ENCODE peak calls at places on chromosomes 3 and 15, in six cellular contexts. L is activated gamma-delta T cell treated with Interleukin-2 at 50 U/mL for 16 hours, V is ELR, X is fibroblast of the aortic adventitia, Y is D341Med, A is kidney glomerular epithelial cell. U is an unnamed sample.

GRCh38 chr15:70289191-70289955 is 191.7 kb upstream of the TLE3 start:
- DNase-seq in L (no peak), V (peak), X (peak), Y (no peak), A (no peak), U (no peak)

GRCh38 chr3:186109897-186110803 is 1.3 kb upstream of the ETV5 start:
- DNase-seq in L (no peak), V (peak), X (peak), Y (no peak), A (no peak), U (no peak)

GRCh38 chr3:126121074-126121473 is 37.1 kb upstream of the SLC41A3 start:
- DNase-seq in L (no peak), V (no peak), X (no peak), Y (no peak), A (no peak), U (no peak)

GRCh38 chr3:179323197-179323901 is 518 bp downstream of the ZNF639 start:
- DNase-seq in L (peak), V (peak), X (peak), Y (peak), A (peak), U (peak)

GRCh38 chr15:95464091-95464888 is 866.2 kb upstream of the NR2F2 start:
- DNase-seq in L (no peak), V (no peak), X (no peak), Y (no peak), A (no peak), U (no peak)

GRCh38 chr3:56894912-56895431 is 93.2 kb upstream of the ARHGEF3 start:
- DNase-seq in L (no peak), V (no peak), X (peak), Y (no peak), A (no peak), U (no peak)

GRCh38 chr3:132417695-132418520 is 606 bp downstream of the DNAJC13 start:
- DNase-seq in L (peak), V (peak), X (peak), Y (peak), A (peak), U (peak)

GRCh38 chr15:63221346-63221745 is 31.9 kb downstream of the RAB8B start:
- DNase-seq in L (no peak), V (peak), X (peak), Y (no peak), A (no peak), U (no peak)

GRCh38 chr3:122353901-122354401 is 28.9 kb downstream of the CSTA start:
- DNase-seq in L (no peak), V (no peak), X (no peak), Y (no peak), A (no peak), U (no peak)

GRCh38 chr3:177746259-177747021 is 549.2 kb upstream of the TBL1XR1 start:
- DNase-seq in L (no peak), V (no peak), X (peak), Y (no peak), A (no peak), U (no peak)

GRCh38 chr3:180036678-180037455 is at the start of gene PEX5L:
- DNase-seq in L (peak), V (peak), X (peak), Y (peak), A (peak), U (no peak)

GRCh38 chr3:191369081-191370010 is 39.0 kb upstream of the UTS2B start:
- DNase-seq in L (no peak), V (no peak), X (peak), Y (no peak), A (no peak), U (no peak)

GRCh38 chr15:89114974-89115373 is 26.7 kb downstream of the ABHD2 start:
- DNase-seq in L (no peak), V (peak), X (peak), Y (no peak), A (no peak), U (no peak)

GRCh38 chr15:96344706-96345559 is 14.4 kb downstream of the NR2F2 start:
- DNase-seq in L (no peak), V (no peak), X (no peak), Y (no peak), A (no peak), U (no peak)

GRCh38 chr3:165389064-165389463 is 192.9 kb upstream of the SLITRK3 start:
- DNase-seq in L (no peak), V (no peak), X (peak), Y (no peak), A (no peak), U (no peak)

GRCh38 chr3:14335774-14336413 is 66.5 kb upstream of the SLC6A6 start:
- DNase-seq in L (no peak), V (no peak), X (no peak), Y (no peak), A (no peak), U (no peak)

GRCh38 chr15:90838066-90838465 is 30.3 kb upstream of the FURIN start:
- DNase-seq in L (peak), V (no peak), X (no peak), Y (no peak), A (no peak), U (peak)

GRCh38 chr3:159929181-159929893 is 59.3 kb upstream of the IL12A start:
- DNase-seq in L (no peak), V (peak), X (peak), Y (no peak), A (peak), U (no peak)

GRCh38 chr15:92583311-92584034 is 72.1 kb downstream of the FAM174B start:
- DNase-seq in L (no peak), V (no peak), X (no peak), Y (no peak), A (no peak), U (no peak)

GRCh38 chr15:67915374-67916050 is 75.7 kb upstream of the RNU6-1 start:
- DNase-seq in L (no peak), V (no peak), X (peak), Y (no peak), A (peak), U (no peak)

GRCh38 chr15:90986790-90987507 is 7.4 kb downstream of the PRC1 start:
- DNase-seq in L (no peak), V (no peak), X (no peak), Y (no peak), A (no peak), U (no peak)

GRCh38 chr3:46695177-46695961 is 1.9 kb upstream of the ALS2CL start:
- DNase-seq in L (peak), V (peak), X (peak), Y (no peak), A (no peak), U (peak)

GRCh38 chr3:190825389-190826016 is 37.0 kb downstream of the GMNC start:
- DNase-seq in L (no peak), V (peak), X (no peak), Y (no peak), A (no peak), U (no peak)

GRCh38 chr15:68022061-68022460 is 32.1 kb upstream of the PIAS1 start:
- DNase-seq in L (no peak), V (no peak), X (no peak), Y (no peak), A (no peak), U (no peak)

GRCh38 chr15:98983333-98983732 is 24.3 kb downstream of the PGPEP1L start:
- DNase-seq in L (no peak), V (peak), X (peak), Y (no peak), A (peak), U (no peak)

GRCh38 chr3:152550284-152550683 is 281.6 kb downstream of the MBNL1 start:
- DNase-seq in L (no peak), V (no peak), X (no peak), Y (no peak), A (no peak), U (no peak)

U was measured in CD8-positive, alpha-beta T cell.